ENCODE peak calls at places on chromosome 9, in five cellular contexts. T is GM12878, F is H1, P is HepG2, B is K562. X is an unnamed sample.

GRCh38 chr9:88991066-88992030 is at the start of gene S1PR3:
- DNase-seq in T (no peak), F (no peak), B (peak), P (no peak), X (peak)

GRCh38 chr9:21833090-21833801 is 30.8 kb downstream of the MTAP start:
- DNase-seq in T (peak), F (no peak), B (no peak), P (no peak), X (no peak)

GRCh38 chr9:96088510-96088909 is 213.0 kb downstream of the ERCC6L2 start:
- DNase-seq in B (no peak), F (no peak), T (no peak), P (no peak), X (no peak)

GRCh38 chr9:2220036-2220435 is 204.9 kb downstream of the SMARCA2 start:
- DNase-seq in P (no peak), T (no peak), B (no peak), F (no peak), X (no peak)

GRCh38 chr9:87271696-87272477 is 225.8 kb upstream of the DAPK1 start:
- DNase-seq in B (no peak), F (no peak), T (peak), P (no peak), X (no peak)

GRCh38 chr9:20066120-20066519 is 277.3 kb upstream of the SLC24A2 start:
- DNase-seq in F (no peak), P (no peak), B (no peak), T (no peak), X (no peak)

GRCh38 chr9:95793924-95794828 is 81.3 kb upstream of the ERCC6L2 start:
- DNase-seq in F (no peak), B (no peak), T (no peak), P (no peak), X (no peak)

GRCh38 chr9:125749951-125750655 is 2.9 kb downstream of the PBX3 start:
- DNase-seq in T (no peak), P (peak), F (no peak), B (no peak), X (no peak)

GRCh38 chr9:33167949-33168535 is 906 bp upstream of the B4GALT1 start:
- DNase-seq in T (no peak), B (peak), F (no peak), P (no peak), X (no peak)

GRCh38 chr9:135661801-135662560 is 1.1 kb upstream of the LCN9 start:
- DNase-seq in T (no peak), B (no peak), P (no peak), F (no peak), X (no peak)

GRCh38 chr9:75198436-75198835 is 110.1 kb downstream of the OSTF1 start:
- DNase-seq in T (no peak), P (no peak), F (no peak), B (peak), X (peak)

GRCh38 chr9:130301483-130302286 is 36.1 kb downstream of the HMCN2 start:
- DNase-seq in B (no peak), F (no peak), P (no peak), T (no peak), X (no peak)

GRCh38 chr9:121786998-121787422 is 135.6 kb downstream of the DAB2IP start:
- DNase-seq in F (no peak), P (no peak), B (no peak), T (no peak), X (no peak)

GRCh38 chr9:130140701-130141100 is 31.5 kb upstream of the NCS1 start:
- DNase-seq in F (no peak), T (no peak), P (no peak), B (no peak), X (no peak)

GRCh38 chr9:89701221-89701798 is 96.5 kb downstream of the GADD45G start:
- DNase-seq in B (no peak), F (no peak), T (peak), P (no peak), X (no peak)

GRCh38 chr9:115437418-115437817 is 319.5 kb upstream of the TNC start:
- DNase-seq in F (no peak), B (no peak), P (no peak), T (no peak), X (no peak)

GRCh38 chr9:112361602-112362001 is 18.3 kb upstream of the HSDL2 start:
- DNase-seq in T (no peak), F (no peak), B (no peak), P (peak), X (no peak)

GRCh38 chr9:135301271-135302263 is 178.0 kb upstream of the PPP1R26 start:
- DNase-seq in B (no peak), F (no peak), P (no peak), T (no peak), X (no peak)

GRCh38 chr9:93126151-93126781 is 7.8 kb downstream of the NINJ1 start:
- DNase-seq in P (no peak), T (no peak), F (no peak), B (no peak), X (no peak)

GRCh38 chr9:109040571-109040970 is 27.3 kb upstream of the CTNNAL1 start:
- DNase-seq in T (no peak), P (no peak), F (no peak), B (no peak), X (no peak)
- TF ChIP-seq MAX in T (no peak), P (no peak), F (no peak), B (no peak), X (no peak)

GRCh38 chr9:80320480-80320879 is 748.7 kb downstream of the TLE4 start:
- DNase-seq in B (no peak), T (no peak), P (no peak), F (no peak), X (no peak)
- TF ChIP-seq CREB1 in B (no peak), T (no peak), P (no peak), F (no peak), X (no peak)

GRCh38 chr9:137725598-137725997 is 106.8 kb downstream of the EHMT1 start:
- DNase-seq in B (no peak), T (no peak), P (no peak), F (no peak), X (no peak)

GRCh38 chr9:137723396-137724113 is 104.8 kb downstream of the EHMT1 start:
- DNase-seq in B (no peak), F (no peak), T (no peak), P (no peak), X (no peak)

GRCh38 chr9:137724818-137725240 is 106.0 kb downstream of the EHMT1 start:
- DNase-seq in B (no peak), F (no peak), P (no peak), T (no peak), X (no peak)

GRCh38 chr9:137722481-137722880 is 103.7 kb downstream of the EHMT1 start:
- DNase-seq in F (no peak), T (no peak), B (no peak), P (no peak), X (no peak)

GRCh38 chr9:137724114-137724445 is 105.3 kb downstream of the EHMT1 start:
- DNase-seq in F (peak), P (no peak), T (no peak), B (no peak), X (peak)
- TF ChIP-seq MAX in F (no peak), P (no peak), T (no peak), B (no peak), X (no peak)

GRCh38 chr9:128724744-128725211 is 851 bp upstream of the ZDHHC12 start:
- DNase-seq in P (peak), F (peak), T (peak), B (peak), X (peak)

GRCh38 chr9:128723866-128724743 is at the start of gene ZDHHC12:
- DNase-seq in B (peak), T (peak), P (peak), F (peak), X (peak)

GRCh38 chr9:128722380-128723351 is 1.3 kb downstream of the ZDHHC12 start:
- DNase-seq in P (no peak), B (no peak), T (no peak), F (no peak), X (no peak)

GRCh38 chr9:128721487-128722010 is 2.4 kb downstream of the ZDHHC12 start:
- DNase-seq in B (no peak), F (no peak), T (no peak), P (no peak), X (no peak)

DNA sequence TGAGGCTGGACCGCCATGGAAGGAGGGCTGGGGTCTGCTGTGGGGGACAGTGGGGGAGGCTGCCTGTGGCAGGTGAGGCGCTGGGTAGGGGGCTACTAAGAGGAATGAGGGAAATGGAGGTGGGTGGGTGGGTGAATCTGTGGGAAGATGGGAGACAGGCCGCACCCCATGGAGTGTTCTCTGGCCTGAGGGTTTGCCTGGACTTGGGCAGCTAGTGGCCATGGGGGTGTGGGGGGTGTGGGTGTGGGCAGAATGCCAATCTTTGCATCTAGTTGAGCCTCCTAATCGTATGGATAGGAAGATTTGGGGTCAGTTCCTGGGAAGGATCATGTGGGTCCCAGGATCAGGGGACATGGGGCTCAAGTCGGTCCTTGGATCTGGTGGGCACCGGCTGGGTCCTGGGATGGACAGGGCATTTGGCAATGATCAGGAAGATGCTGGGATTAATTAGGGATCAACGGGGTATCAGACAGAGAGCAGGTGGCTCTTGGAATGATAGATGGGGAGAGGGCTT is 518 bp downstream of the ZDHHC12 start:
- DNase-seq in P (no peak), T (no peak), F (no peak), B (peak), X (no peak)
- TF ChIP-seq CREB1 in P (no peak), T (no peak), F (no peak), B (no peak), X (no peak)